ENCODE peak calls at places on chromosomes 3 and 15, in four cellular contexts. Z is left colon; G is aorta; T is activated T-cell treated with anti-CD3 and anti-CD28 coated beads, Interleukin-2, amount 50 U/mL, for 72 hours. S is an unnamed sample.

GRCh38 chr3:30437172-30437571 is 169.2 kb upstream of the TGFBR2 start:
- DNase-seq in Z (no peak), G (no peak), T (no peak), S (no peak)

GRCh38 chr3:11154036-11154952 is at the start of gene HRH1:
- DNase-seq in Z (no peak), G (peak; percentile 90), T (no peak), S (peak; percentile 64)

GRCh38 chr15:41825572-41826535 is 2.0 kb upstream of the JMJD7 start:
- DNase-seq in Z (no peak), G (no peak), T (no peak), S (no peak)

GRCh38 chr3:181629029-181629428 is 82.7 kb upstream of the SOX2 start:
- DNase-seq in Z (no peak), G (no peak), T (no peak), S (no peak)

GRCh38 chr3:161305095-161305991 is 66.0 kb downstream of the SPTSSB start:
- DNase-seq in Z (no peak), G (no peak), T (peak; percentile 7), S (no peak)

GRCh38 chr3:127037021-127037400 is 54.1 kb downstream of the PLXNA1 start:
- DNase-seq in Z (no peak), G (peak; percentile 71), T (no peak), S (peak; percentile 47)

GRCh38 chr3:3666664-3667063 is 132.6 kb upstream of the LRRN1 start:
- DNase-seq in Z (no peak), G (no peak), T (peak; percentile 2), S (no peak)

GRCh38 chr3:14780927-14781507 is 37.7 kb upstream of the FGD5 start:
- DNase-seq in Z (peak; percentile 58), G (peak; percentile 76), T (peak; percentile 45), S (peak; percentile 87)

GRCh38 chr15:78438595-78439285 is 724 bp downstream of the IREB2 start:
- DNase-seq in Z (peak; percentile 33), G (no peak), T (peak; percentile 32), S (no peak)

GRCh38 chr3:15964605-15965061 is 166.9 kb upstream of the ANKRD28 start:
- DNase-seq in Z (no peak), G (no peak), T (no peak), S (no peak)

GRCh38 chr3:178971614-178972013 is 100.0 kb downstream of the ZMAT3 start:
- DNase-seq in Z (no peak), G (no peak), T (no peak), S (no peak)

S was measured in spleen.